ENCODE peak calls at places on chromosomes 1 and 21, in four cellular contexts. One of them, this sample, is unnamed.

GRCh38 chr1:16324456-16324890 is 27.8 kb downstream of the FBXO42 start:
- DNase-seq in AG10803: peak; percentile 82
- DNase-seq in transverse colon: no peak
- DNase-seq in GM12878: no peak
- DNase-seq in this sample: peak; percentile 89

GRCh38 chr21:31509108-31510017 is 150.1 kb upstream of the SOD1 start:
- DNase-seq in GM12878: peak; percentile 41
- DNase-seq in transverse colon: peak; percentile 29
- DNase-seq in AG10803: no peak
- DNase-seq in this sample: no peak

GRCh38 chr1:154430903-154431302 is 25.8 kb downstream of the IL6R start:
- DNase-seq in AG10803: no peak
- DNase-seq in GM12878: no peak
- DNase-seq in transverse colon: no peak
- DNase-seq in this sample: peak; percentile 50

GRCh38 chr1:208177656-208178055 is 66.5 kb downstream of the PLXNA2 start:
- DNase-seq in AG10803: no peak
- DNase-seq in transverse colon: peak; percentile 79
- DNase-seq in GM12878: no peak
- DNase-seq in this sample: no peak

GRCh38 chr1:208335386-208335785 is 91.2 kb upstream of the PLXNA2 start:
- DNase-seq in AG10803: no peak
- DNase-seq in transverse colon: no peak
- DNase-seq in GM12878: no peak
- DNase-seq in this sample: no peak

GRCh38 chr21:17118638-17119384 is 394.0 kb upstream of the CXADR start:
- DNase-seq in GM12878: no peak
- DNase-seq in AG10803: no peak
- DNase-seq in transverse colon: no peak
- DNase-seq in this sample: no peak

GRCh38 chr21:39004776-39005605 is 178.3 kb downstream of the PSMG1 start:
- DNase-seq in transverse colon: peak; percentile 47
- DNase-seq in AG10803: peak; percentile 49
- DNase-seq in GM12878: no peak
- DNase-seq in this sample: peak; percentile 76

GRCh38 chr1:12016182-12016581 is 3.1 kb upstream of the MIIP start:
- DNase-seq in transverse colon: no peak
- DNase-seq in GM12878: no peak
- DNase-seq in AG10803: no peak
- DNase-seq in this sample: no peak

GRCh38 chr1:7401814-7402547 is 369.1 kb upstream of the VAMP3 start:
- DNase-seq in AG10803: peak; percentile 97
- DNase-seq in GM12878: no peak
- DNase-seq in transverse colon: no peak
- DNase-seq in this sample: peak; percentile 94

GRCh38 chr1:203039609-203040517 is 13.6 kb downstream of the PPFIA4 start:
- DNase-seq in transverse colon: no peak
- DNase-seq in GM12878: no peak
- DNase-seq in AG10803: no peak
- DNase-seq in this sample: no peak

GRCh38 chr1:94806451-94806861 is 13.7 kb upstream of the SLC44A3 start:
- DNase-seq in transverse colon: no peak
- DNase-seq in GM12878: no peak
- DNase-seq in AG10803: peak; percentile 66
- DNase-seq in this sample: peak; percentile 59

GRCh38 chr1:110393286-110393685 is 2.5 kb upstream of the SLC16A4 start:
- DNase-seq in AG10803: no peak
- DNase-seq in GM12878: no peak
- DNase-seq in transverse colon: no peak
- DNase-seq in this sample: no peak

GRCh38 chr1:154536570-154536969 is 21.9 kb downstream of the UBE2Q1 start:
- DNase-seq in GM12878: no peak
- DNase-seq in transverse colon: no peak
- DNase-seq in AG10803: peak; percentile 54
- DNase-seq in this sample: no peak

GRCh38 chr1:203217139-203217621 is 12.3 kb downstream of the CHIT1 start:
- DNase-seq in AG10803: no peak
- DNase-seq in transverse colon: no peak
- DNase-seq in GM12878: no peak
- DNase-seq in this sample: no peak

GRCh38 chr1:234170622-234171021 is 202.6 kb upstream of the COA6 start:
- DNase-seq in transverse colon: no peak
- DNase-seq in GM12878: no peak
- DNase-seq in AG10803: no peak
- DNase-seq in this sample: no peak

GRCh38 chr21:45748593-45748992 is 105.1 kb downstream of the PCBP3 start:
- DNase-seq in GM12878: no peak
- DNase-seq in AG10803: no peak
- DNase-seq in transverse colon: no peak
- DNase-seq in this sample: no peak

GRCh38 chr1:228093050-228093906 is 9.8 kb downstream of the C1orf35 start:
- DNase-seq in AG10803: no peak
- DNase-seq in GM12878: no peak
- DNase-seq in transverse colon: no peak
- DNase-seq in this sample: no peak

GRCh38 chr1:100188617-100189016 is 10.6 kb upstream of the LRRC39 start:
- DNase-seq in AG10803: peak; percentile 92
- DNase-seq in transverse colon: no peak
- DNase-seq in GM12878: peak; percentile 31
- DNase-seq in this sample: peak; percentile 80

GRCh38 chr1:218259800-218260199 is 25.3 kb upstream of the RRP15 start:
- DNase-seq in GM12878: no peak
- DNase-seq in AG10803: no peak
- DNase-seq in transverse colon: no peak
- DNase-seq in this sample: no peak

GRCh38 chr21:16460936-16461335 is 731.2 kb downstream of the USP25 start:
- DNase-seq in GM12878: no peak
- DNase-seq in transverse colon: no peak
- DNase-seq in AG10803: no peak
- DNase-seq in this sample: no peak

GRCh38 chr1:42311138-42311537 is 23.9 kb downstream of the FOXJ3 start:
- DNase-seq in transverse colon: no peak
- DNase-seq in GM12878: no peak
- DNase-seq in AG10803: no peak
- DNase-seq in this sample: no peak

GRCh38 chr21:26843912-26844257 is 1.3 kb downstream of the ADAMTS1 start:
- DNase-seq in AG10803: peak; percentile 64
- DNase-seq in transverse colon: no peak
- DNase-seq in GM12878: no peak
- DNase-seq in this sample: peak; percentile 42

GRCh38 chr1:27237112-27237511 is 2.7 kb downstream of the WDTC1 start:
- DNase-seq in transverse colon: no peak
- DNase-seq in GM12878: no peak
- DNase-seq in AG10803: no peak
- DNase-seq in this sample: no peak

GRCh38 chr21:40014394-40014793 is 147.2 kb downstream of the PCP4 start:
- DNase-seq in AG10803: no peak
- DNase-seq in transverse colon: no peak
- DNase-seq in GM12878: no peak
- DNase-seq in this sample: no peak
- TF ChIP-seq CTCF in AG10803: no peak
- TF ChIP-seq CTCF in transverse colon: no peak
- TF ChIP-seq CTCF in GM12878: no peak
- TF ChIP-seq CTCF in this sample: no peak

DNA sequence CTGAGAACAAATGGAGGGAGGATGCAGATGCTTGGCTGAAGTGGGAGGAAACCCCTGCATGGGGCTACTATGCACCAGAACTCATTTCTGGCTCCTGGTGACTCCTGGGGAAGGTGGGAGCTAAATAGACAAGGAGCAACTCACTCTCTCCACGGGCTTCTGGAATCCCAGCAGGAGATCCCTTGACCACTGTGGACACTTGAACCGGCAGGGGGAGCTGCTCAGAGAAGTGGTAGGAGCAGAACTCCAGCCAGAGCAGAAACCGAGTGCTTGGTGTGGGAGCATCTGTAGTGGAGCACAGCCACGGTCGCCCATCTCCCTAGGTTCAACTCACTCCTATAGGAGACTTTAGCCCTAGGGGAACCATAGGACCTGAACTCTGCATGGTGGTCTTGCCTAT is 205.6 kb upstream of the GJB5 start:
- DNase-seq in transverse colon: peak; percentile 60
- DNase-seq in GM12878: no peak
- DNase-seq in AG10803: no peak
- DNase-seq in this sample: no peak
- TF ChIP-seq CTCF in transverse colon: peak; percentile 10
- TF ChIP-seq CTCF in GM12878: peak; percentile 33
- TF ChIP-seq CTCF in AG10803: peak; percentile 37
- TF ChIP-seq CTCF in this sample: no peak

GRCh38 chr1:109192433-109192832 is 21.3 kb upstream of the SARS1 start:
- DNase-seq in transverse colon: no peak
- DNase-seq in AG10803: no peak
- DNase-seq in GM12878: no peak
- DNase-seq in this sample: no peak

GRCh38 chr1:109190189-109190588 is 23.5 kb upstream of the SARS1 start:
- DNase-seq in AG10803: no peak
- DNase-seq in GM12878: no peak
- DNase-seq in transverse colon: no peak
- DNase-seq in this sample: no peak

GRCh38 chr1:109188776-109189175 is 24.9 kb upstream of the SARS1 start:
- DNase-seq in AG10803: no peak
- DNase-seq in GM12878: no peak
- DNase-seq in transverse colon: no peak
- DNase-seq in this sample: no peak

GRCh38 chr1:109193653-109194590 is 19.8 kb upstream of the SARS1 start:
- DNase-seq in AG10803: no peak
- DNase-seq in GM12878: peak; percentile 37
- DNase-seq in transverse colon: peak; percentile 67
- DNase-seq in this sample: no peak

GRCh38 chr1:109191377-109191776 is 22.3 kb upstream of the SARS1 start:
- DNase-seq in GM12878: no peak
- DNase-seq in transverse colon: no peak
- DNase-seq in AG10803: no peak
- DNase-seq in this sample: no peak
- TF ChIP-seq CTCF in GM12878: peak; percentile 62
- TF ChIP-seq CTCF in transverse colon: no peak
- TF ChIP-seq CTCF in AG10803: peak; percentile 22
- TF ChIP-seq CTCF in this sample: peak; percentile 10

GRCh38 chr1:36355811-36356210 is 29.9 kb downstream of the STK40 start:
- DNase-seq in GM12878: no peak
- DNase-seq in transverse colon: no peak
- DNase-seq in AG10803: no peak
- DNase-seq in this sample: no peak
- TF ChIP-seq CTCF in GM12878: no peak
- TF ChIP-seq CTCF in transverse colon: no peak
- TF ChIP-seq CTCF in AG10803: no peak
- TF ChIP-seq CTCF in this sample: no peak

GRCh38 chr1:29416267-29416666 is 179.9 kb downstream of the PTPRU start:
- DNase-seq in GM12878: no peak
- DNase-seq in AG10803: no peak
- DNase-seq in transverse colon: no peak
- DNase-seq in this sample: no peak
- TF ChIP-seq CTCF in GM12878: no peak
- TF ChIP-seq CTCF in AG10803: peak; percentile 14
- TF ChIP-seq CTCF in transverse colon: no peak
- TF ChIP-seq CTCF in this sample: peak; percentile 10

DNA sequence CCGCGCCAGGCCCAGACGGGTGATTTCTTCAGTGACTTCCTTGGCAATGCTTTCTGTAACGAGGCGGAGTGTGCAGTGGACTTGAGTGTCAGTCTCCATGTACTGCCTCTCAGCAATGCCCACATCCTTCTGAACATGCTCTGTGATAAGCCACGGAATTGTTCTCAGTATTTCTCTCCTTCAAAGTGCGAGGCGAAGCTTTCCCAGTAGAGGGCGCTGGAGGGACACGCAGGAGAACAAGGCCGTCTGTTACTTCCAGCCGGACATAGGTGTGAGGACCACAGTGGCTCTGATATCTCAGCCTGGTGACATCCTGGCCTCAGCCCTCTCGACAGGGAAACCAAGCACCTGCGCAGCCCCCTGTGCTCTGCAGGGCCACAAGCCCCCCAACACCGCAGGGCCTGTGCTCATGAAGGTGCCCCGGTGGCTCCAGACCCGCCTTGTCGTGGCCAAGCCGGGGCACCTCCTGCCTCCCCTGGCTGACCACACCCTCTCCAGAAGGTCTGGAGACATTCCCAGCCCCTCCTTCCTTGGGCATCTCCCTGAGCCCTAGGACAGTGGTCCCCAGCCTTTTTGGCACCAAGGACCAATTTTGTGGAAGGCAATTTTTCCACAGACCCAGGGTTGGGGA is 46.1 kb upstream of the BACE2 start:
- DNase-seq in GM12878: peak; percentile 1
- DNase-seq in AG10803: peak; percentile 76
- DNase-seq in transverse colon: peak; percentile 90
- DNase-seq in this sample: peak; percentile 81
- TF ChIP-seq CTCF in GM12878: peak; percentile 71
- TF ChIP-seq CTCF in AG10803: peak; percentile 99
- TF ChIP-seq CTCF in transverse colon: peak; percentile 84
- TF ChIP-seq CTCF in this sample: peak; percentile 98

GRCh38 chr1:225855503-225856285 is 26.5 kb downstream of the TMEM63A start:
- DNase-seq in AG10803: no peak
- DNase-seq in GM12878: no peak
- DNase-seq in transverse colon: no peak
- DNase-seq in this sample: no peak
- TF ChIP-seq CTCF in AG10803: no peak
- TF ChIP-seq CTCF in GM12878: no peak
- TF ChIP-seq CTCF in transverse colon: no peak
- TF ChIP-seq CTCF in this sample: no peak

GRCh38 chr1:216600730-216601426 is 122.4 kb downstream of the ESRRG start:
- DNase-seq in GM12878: no peak
- DNase-seq in transverse colon: peak; percentile 79
- DNase-seq in AG10803: peak; percentile 71
- DNase-seq in this sample: peak; percentile 64
- TF ChIP-seq CTCF in GM12878: peak; percentile 16
- TF ChIP-seq CTCF in transverse colon: peak; percentile 57
- TF ChIP-seq CTCF in AG10803: peak; percentile 50
- TF ChIP-seq CTCF in this sample: peak; percentile 59